ENCODE peak calls at places on chromosomes 16 and 17, in ten cellular contexts. E is Caco-2; Q is CD8-positive, alpha-beta T cell; A is heart right ventricle; T is tibial nerve; R is BE2C; F is WTC11; S is AG09319; Y is IMR-90; W is thoracic aorta. M is an unnamed sample.

GRCh38 chr16:50666658-50667496 is 14.2 kb downstream of the SNX20 start:
- DNase-seq in E (no peak), Q (peak), A (no peak), T (no peak), R (no peak), F (peak), S (no peak), Y (no peak), W (no peak), M (no peak)

GRCh38 chr17:41634639-41635038 is 10.3 kb upstream of the KRT17 start:
- DNase-seq in E (no peak), Q (no peak), A (no peak), T (no peak), R (no peak), F (no peak), S (no peak), Y (no peak), W (no peak), M (no peak)

GRCh38 chr17:6473128-6473767 is 29.0 kb downstream of the PIMREG start:
- DNase-seq in E (peak), Q (peak), A (peak), T (peak), R (peak), F (peak), S (peak), Y (peak), W (no peak), M (peak)

GRCh38 chr17:19744492-19744891 is 3.6 kb downstream of the ALDH3A1 start:
- DNase-seq in E (no peak), Q (no peak), A (no peak), T (no peak), R (no peak), F (peak), S (no peak), Y (no peak), W (no peak), M (no peak)

GRCh38 chr17:69412336-69412735 is 2.2 kb upstream of the MAP2K6 start:
- DNase-seq in E (no peak), Q (no peak), A (no peak), T (no peak), R (no peak), F (no peak), S (no peak), Y (no peak), W (no peak), M (no peak)

GRCh38 chr16:84759061-84759460 is 59.3 kb downstream of the USP10 start:
- DNase-seq in E (no peak), Q (peak), A (no peak), T (no peak), R (no peak), F (no peak), S (no peak), Y (peak), W (no peak), M (no peak)

GRCh38 chr16:50668368-50669008 is 12.6 kb downstream of the SNX20 start:
- DNase-seq in E (peak), Q (no peak), A (no peak), T (no peak), R (no peak), F (no peak), S (no peak), Y (no peak), W (no peak), M (no peak)

GRCh38 chr16:3661922-3662321 is 7.4 kb downstream of the DNASE1 start:
- DNase-seq in E (no peak), Q (no peak), A (no peak), T (no peak), R (no peak), F (no peak), S (no peak), Y (no peak), W (no peak), M (no peak)

GRCh38 chr17:37361543-37361942 is 14.2 kb upstream of the C17orf78 start:
- DNase-seq in E (peak), Q (no peak), A (no peak), T (no peak), R (no peak), F (no peak), S (no peak), Y (no peak), W (no peak), M (no peak)

GRCh38 chr17:57675988-57676387 is 69.1 kb downstream of the CCDC182 start:
- DNase-seq in E (no peak), Q (no peak), A (no peak), T (no peak), R (no peak), F (no peak), S (no peak), Y (no peak), W (no peak), M (no peak)

GRCh38 chr16:11263737-11264136 is 5.4 kb downstream of the TNP2 start:
- DNase-seq in E (no peak), Q (peak), A (no peak), T (no peak), R (no peak), F (no peak), S (no peak), Y (no peak), W (no peak), M (no peak)

GRCh38 chr17:78476973-78477372 is 98.5 kb downstream of the PGS1 start:
- DNase-seq in E (peak), Q (no peak), A (no peak), T (no peak), R (no peak), F (no peak), S (no peak), Y (no peak), W (no peak), M (no peak)

GRCh38 chr17:75892556-75893224 is 4.1 kb downstream of the TRIM65 start:
- DNase-seq in E (no peak), Q (no peak), A (no peak), T (no peak), R (no peak), F (no peak), S (no peak), Y (no peak), W (no peak), M (no peak)

GRCh38 chr16:53689636-53690035 is 14.0 kb downstream of the RPGRIP1L start:
- DNase-seq in E (no peak), Q (no peak), A (no peak), T (no peak), R (no peak), F (no peak), S (no peak), Y (peak), W (no peak), M (no peak)

GRCh38 chr16:53695070-53695469 is 8.6 kb downstream of the RPGRIP1L start:
- DNase-seq in E (no peak), Q (no peak), A (no peak), T (no peak), R (no peak), F (no peak), S (no peak), Y (peak), W (no peak), M (no peak)

GRCh38 chr16:53692146-53692545 is 11.5 kb downstream of the RPGRIP1L start:
- DNase-seq in E (peak), Q (no peak), A (no peak), T (no peak), R (no peak), F (peak), S (no peak), Y (no peak), W (no peak), M (no peak)
- TF ChIP-seq CTCF in E (peak), Q (no peak), A (no peak), T (no peak), R (no peak), F (no peak), S (no peak), Y (no peak), W (no peak), M (no peak)

DNA sequence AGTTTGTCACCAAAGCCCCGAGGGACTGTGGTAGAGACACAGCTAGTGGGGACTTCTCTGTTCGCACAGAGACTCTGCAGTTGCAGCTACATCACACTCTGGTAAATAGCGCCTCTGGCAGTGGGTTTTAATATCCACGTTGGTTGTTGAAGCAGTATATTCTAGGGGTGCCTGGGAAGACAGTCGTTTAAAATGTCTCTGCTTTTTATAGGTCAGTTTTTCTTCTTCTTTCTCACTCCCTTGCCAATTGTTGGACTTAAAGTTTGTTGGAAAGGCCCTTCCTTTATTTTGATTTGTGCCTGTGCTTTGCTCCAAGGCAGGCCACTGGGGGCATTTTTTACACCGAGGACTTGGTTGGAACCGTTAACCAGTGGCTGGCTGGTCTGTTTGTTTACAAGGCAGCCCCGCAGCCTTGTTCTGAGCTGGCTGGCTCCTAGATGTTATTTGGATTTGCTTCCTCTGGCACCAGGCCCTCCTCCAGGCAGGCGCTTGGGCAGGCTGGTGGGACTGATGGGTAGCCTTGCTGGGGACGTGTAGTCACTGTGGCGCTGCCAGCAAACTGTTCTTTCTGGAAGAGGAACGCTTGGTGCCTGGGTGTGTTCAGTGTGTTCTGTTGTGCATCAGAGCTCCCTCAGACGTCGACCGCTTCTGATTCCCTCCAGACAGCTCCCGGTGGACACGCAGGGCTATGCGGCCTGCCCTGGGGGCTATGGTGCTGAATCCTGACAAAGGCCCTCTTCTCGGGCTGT is 218.2 kb upstream of the CHMP6 start:
- DNase-seq in E (peak), Q (peak), A (peak), T (no peak), R (peak), F (no peak), S (no peak), Y (peak), W (peak), M (peak)
- TF ChIP-seq CTCF in E (peak), Q (no peak), A (no peak), T (no peak), R (peak), F (no peak), S (no peak), Y (peak), W (peak), M (no peak)

DNA sequence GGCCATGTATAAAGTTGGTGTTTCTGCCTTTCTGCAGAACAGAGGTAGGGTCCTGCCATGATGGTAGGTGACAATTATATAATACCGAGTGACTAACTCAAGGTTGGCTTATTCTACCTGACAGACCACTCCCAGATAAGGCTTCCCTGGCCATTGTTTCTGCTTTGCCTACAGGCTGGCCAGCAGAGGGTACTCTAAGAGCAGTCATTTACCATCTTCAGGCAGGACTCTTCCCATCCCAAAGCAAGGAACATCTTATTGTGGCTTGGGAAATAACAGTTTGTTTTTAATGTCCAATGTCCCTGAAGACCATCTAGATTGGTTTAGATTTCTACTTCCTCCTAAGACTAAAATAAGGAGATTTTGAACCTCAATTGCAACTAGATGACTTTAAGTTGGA is 74.1 kb downstream of the SNX11 start:
- DNase-seq in E (peak), Q (no peak), A (no peak), T (no peak), R (peak), F (peak), S (no peak), Y (peak), W (no peak), M (no peak)
- TF ChIP-seq CTCF in E (peak), Q (no peak), A (peak), T (no peak), R (peak), F (no peak), S (peak), Y (peak), W (no peak), M (peak)

GRCh38 chr17:45022288-45022648 is 29.2 kb downstream of the DCAKD start:
- DNase-seq in E (no peak), Q (no peak), A (no peak), T (no peak), R (no peak), F (no peak), S (no peak), Y (no peak), W (no peak), M (no peak)
- TF ChIP-seq CTCF in E (no peak), Q (peak), A (peak), T (no peak), R (no peak), F (no peak), S (no peak), Y (no peak), W (peak), M (peak)

GRCh38 chr17:80060629-80061028 is 24.2 kb downstream of the CCDC40 start:
- DNase-seq in E (no peak), Q (no peak), A (no peak), T (no peak), R (no peak), F (no peak), S (no peak), Y (no peak), W (no peak), M (no peak)
- TF ChIP-seq CTCF in E (no peak), Q (no peak), A (no peak), T (no peak), R (no peak), F (no peak), S (no peak), Y (no peak), W (no peak), M (no peak)

GRCh38 chr17:74785096-74785980 is 9.2 kb upstream of the NAT9 start:
- DNase-seq in E (no peak), Q (no peak), A (no peak), T (no peak), R (no peak), F (no peak), S (no peak), Y (no peak), W (no peak), M (no peak)
- TF ChIP-seq CTCF in E (peak), Q (no peak), A (no peak), T (no peak), R (peak), F (no peak), S (no peak), Y (peak), W (no peak), M (no peak)